ENCODE peak calls at places on chromosomes 4 and X, in six cellular contexts. D is RWPE2, N is A549, F is uterus, K is RWPE1, Z is PC-3. U is an unnamed sample.

GRCh38 chrX:115960440-115961084 is 210.0 kb upstream of the AGTR2 start:
- DNase-seq in D (no peak), N (peak), F (no peak), Z (peak), K (peak), U (no peak)

GRCh38 chr4:101707596-101707995 is 82.9 kb upstream of the BANK1 start:
- DNase-seq in F (no peak), Z (no peak), D (no peak), K (no peak), N (no peak), U (no peak)

GRCh38 chr4:85498068-85498733 is 23.3 kb downstream of the ARHGAP24 start:
- DNase-seq in F (peak), N (peak), K (peak), D (no peak), Z (peak), U (peak)

GRCh38 chr4:89929425-89930272 is 35.0 kb downstream of the MMRN1 start:
- DNase-seq in F (no peak), N (no peak), K (no peak), D (no peak), Z (peak), U (no peak)

GRCh38 chr4:80070880-80071620 is 2.0 kb downstream of the ANTXR2 start:
- DNase-seq in K (no peak), F (no peak), Z (peak), D (no peak), N (no peak), U (no peak)

GRCh38 chrX:120499301-120500097 is 30.4 kb upstream of the LAMP2 start:
- DNase-seq in N (no peak), K (no peak), F (peak), D (no peak), Z (no peak), U (no peak)

GRCh38 chrX:47645530-47645929 is 4.8 kb downstream of the ELK1 start:
- DNase-seq in N (no peak), Z (no peak), D (no peak), K (no peak), F (no peak), U (no peak)

GRCh38 chr4:109406337-109406931 is 27.2 kb upstream of the SEC24B start:
- DNase-seq in N (peak), K (peak), F (no peak), D (no peak), Z (peak), U (peak)

GRCh38 chr4:32022071-32022470 is 1301.9 kb downstream of the PCDH7 start:
- DNase-seq in F (no peak), D (no peak), N (peak), Z (peak), K (no peak), U (peak)

GRCh38 chr4:104163820-104164219 is 330.9 kb downstream of the CXXC4 start:
- DNase-seq in N (no peak), K (no peak), Z (no peak), F (no peak), D (no peak), U (no peak)

GRCh38 chr4:16603178-16603577 is 295.3 kb downstream of the LDB2 start:
- DNase-seq in K (no peak), N (no peak), Z (no peak), F (no peak), D (no peak), U (no peak)

GRCh38 chr4:165379662-165380061 is 854 bp downstream of the CPE start:
- DNase-seq in F (peak), K (no peak), N (no peak), Z (no peak), D (no peak), U (peak)

GRCh38 chrX:64975989-64976672 is at the start of gene ZC4H2:
- DNase-seq in K (peak), F (peak), Z (peak), D (peak), N (peak), U (peak)
- H3K27ac ChIP-seq in K (peak), F (peak), Z (no peak), D (peak), N (peak), U (no peak)

GRCh38 chr4:120939693-120940092 is 17.2 kb upstream of the PRDM5 start:
- DNase-seq in D (no peak), N (no peak), F (no peak), Z (peak), K (no peak), U (no peak)

DNA sequence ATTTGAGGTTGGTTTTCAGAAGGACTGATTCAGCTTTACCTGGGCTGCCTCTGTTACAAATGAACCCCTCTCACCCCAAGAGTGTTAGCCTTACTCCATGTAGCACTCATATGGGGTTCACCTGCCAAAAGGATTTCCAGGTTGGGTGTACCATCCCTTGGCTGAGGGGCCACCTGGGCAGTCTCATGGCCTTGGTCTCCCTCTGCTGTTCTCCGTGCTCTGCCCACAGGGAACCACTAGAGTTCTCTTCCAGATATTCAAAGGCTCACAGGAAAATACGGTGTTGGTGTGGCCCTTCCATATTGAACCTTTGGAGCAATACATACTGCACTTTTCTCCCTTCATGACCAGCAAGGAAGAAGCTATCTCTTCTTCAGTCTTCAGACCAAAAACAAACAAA is 18.0 kb upstream of the PRDM5 start:
- DNase-seq in F (no peak), Z (no peak), D (no peak), K (no peak), N (no peak), U (no peak)
- TF ChIP-seq CTCF in F (no peak), Z (no peak), D (no peak), K (no peak), N (no peak), U (peak)

GRCh38 chr4:173076903-173077629 is 91.5 kb upstream of the GALNT7 start:
- DNase-seq in Z (peak), D (no peak), N (no peak), K (peak), F (no peak), U (no peak)

GRCh38 chr4:173073939-173074500 is 94.6 kb upstream of the GALNT7 start:
- DNase-seq in D (no peak), K (peak), N (no peak), Z (no peak), F (no peak), U (no peak)

GRCh38 chr4:173074501-173074946 is 94.1 kb upstream of the GALNT7 start:
- DNase-seq in N (peak), K (peak), F (peak), Z (peak), D (peak), U (peak)
- H3K27ac ChIP-seq in N (peak), K (peak), F (no peak), Z (peak), D (peak), U (no peak)

GRCh38 chr4:53361451-53361850 is 4.4 kb downstream of the SCFD2 start:
- DNase-seq in F (no peak), N (no peak), K (no peak), D (no peak), Z (peak), U (peak)
- TF ChIP-seq CTCF in F (no peak), N (no peak), K (no peak), D (no peak), Z (no peak), U (no peak)

GRCh38 chr4:139596680-139597279 is 40.8 kb upstream of the SETD7 start:
- DNase-seq in N (no peak), D (no peak), K (no peak), F (no peak), Z (peak), U (no peak)
- H3K27ac ChIP-seq in N (peak), D (no peak), K (no peak), F (no peak), Z (peak), U (no peak)

GRCh38 chrX:12128017-12128416 is 10.3 kb upstream of the FRMPD4 start:
- DNase-seq in F (no peak), Z (no peak), N (no peak), D (no peak), K (no peak), U (no peak)
- TF ChIP-seq CTCF in F (no peak), Z (no peak), N (no peak), D (no peak), K (no peak), U (no peak)

DNA sequence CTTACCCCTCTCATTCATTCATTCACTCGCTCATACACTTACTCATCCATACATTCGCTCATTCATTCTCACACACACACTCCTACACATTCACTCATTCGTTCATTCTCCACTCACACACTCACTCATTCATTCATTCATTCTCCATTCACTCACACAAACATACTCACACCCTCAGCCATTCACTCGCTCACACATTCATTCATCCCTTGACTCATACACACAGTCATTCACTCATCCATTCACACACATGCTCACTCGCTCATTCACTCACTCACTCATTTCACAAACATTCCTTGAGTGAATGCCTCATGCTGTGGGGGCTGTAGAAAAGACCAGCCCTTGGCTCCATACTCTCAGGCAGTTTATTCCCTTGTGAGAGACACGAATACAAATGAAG is 151.1 kb upstream of the MAMLD1 start:
- DNase-seq in K (no peak), D (no peak), Z (peak), F (no peak), N (no peak), U (peak)
- H3K27ac ChIP-seq in K (no peak), D (no peak), Z (no peak), F (no peak), N (no peak), U (no peak)